ENCODE peak calls at places on chromosomes 11 and 22, in six cellular contexts. W is mesendoderm, F is H1, J is IMR-90, X is H9, V is mesenchymal stem cell. T is an unnamed sample.

GRCh38 chr11:96748639-96749370 is 359.0 kb downstream of the JRKL start:
- DNase-seq in W (no peak), X (no peak), F (no peak), J (peak), V (peak), T (no peak)

GRCh38 chr11:69931994-69932910 is 113.0 kb upstream of the FGF3 start:
- DNase-seq in V (no peak), F (no peak), W (no peak), X (no peak), J (no peak), T (no peak)

GRCh38 chr22:27307545-27308279 is 493.8 kb downstream of the MN1 start:
- DNase-seq in V (no peak), F (no peak), X (no peak), J (no peak), W (no peak), T (no peak)

GRCh38 chr11:15526032-15526431 is 411.3 kb downstream of the INSC start:
- DNase-seq in X (no peak), V (no peak), W (no peak), J (no peak), F (no peak), T (no peak)

GRCh38 chr11:83025267-83025704 is 46.4 kb downstream of the RAB30 start:
- DNase-seq in V (peak), J (no peak), F (no peak), X (no peak), W (no peak), T (no peak)

GRCh38 chr11:58900479-58901420 is 38.5 kb upstream of the GLYATL1 start:
- DNase-seq in J (peak), F (peak), W (peak), V (peak), X (peak), T (peak)

GRCh38 chr11:110295487-110296225 is 758 bp downstream of the RDX start:
- DNase-seq in X (peak), J (peak), F (no peak), W (peak), V (peak), T (peak)

GRCh38 chr11:24589064-24589463 is 92.2 kb downstream of the LUZP2 start:
- DNase-seq in V (no peak), F (no peak), X (no peak), J (no peak), W (no peak), T (no peak)

GRCh38 chr11:57463596-57464342 is 3.4 kb downstream of the RTN4RL2 start:
- DNase-seq in F (no peak), V (no peak), W (peak), X (no peak), J (no peak), T (no peak)

GRCh38 chr11:116835042-116835772 is 2.2 kb downstream of the APOA1 start:
- DNase-seq in J (no peak), X (peak), W (no peak), F (no peak), V (no peak), T (no peak)

GRCh38 chr11:74013141-74013540 is 4.3 kb upstream of the UCP3 start:
- DNase-seq in J (no peak), V (no peak), W (no peak), F (no peak), X (no peak), T (no peak)

GRCh38 chr22:24564376-24565058 is 8.7 kb downstream of the SNRPD3 start:
- DNase-seq in J (no peak), W (no peak), V (peak), X (no peak), F (no peak), T (no peak)

GRCh38 chr22:32448980-32449379 is 15.3 kb downstream of the BPIFC start:
- DNase-seq in W (no peak), J (no peak), F (no peak), V (no peak), X (no peak), T (no peak)

GRCh38 chr11:31817621-31818493 is 6.7 kb upstream of the PAX6 start:
- DNase-seq in X (peak), F (no peak), J (no peak), W (peak), V (no peak), T (peak)

GRCh38 chr22:27752141-27752540 is 49.4 kb downstream of the MN1 start:
- DNase-seq in F (no peak), V (no peak), X (no peak), W (no peak), J (no peak), T (no peak)

GRCh38 chr11:34330653-34331052 is 27.2 kb downstream of the ABTB2 start:
- DNase-seq in F (no peak), X (no peak), W (no peak), J (no peak), V (no peak), T (no peak)

GRCh38 chr11:125062931-125063428 is at the start of gene SLC37A2:
- DNase-seq in F (no peak), W (peak), J (peak), V (peak), X (peak), T (peak)

GRCh38 chr11:94793822-94794221 is 25.7 kb downstream of the AMOTL1 start:
- DNase-seq in W (no peak), X (no peak), V (peak), J (peak), F (no peak), T (no peak)

GRCh38 chr11:133382217-133382746 is 150.0 kb downstream of the OPCML start:
- DNase-seq in X (no peak), F (no peak), J (no peak), W (no peak), V (no peak), T (no peak)

GRCh38 chr11:44303401-44303938 is 6.5 kb downstream of the ALX4 start:
- DNase-seq in X (no peak), F (no peak), V (no peak), J (no peak), W (no peak), T (no peak)

GRCh38 chr11:72331761-72332160 is 87.8 kb upstream of the PHOX2A start:
- DNase-seq in J (no peak), F (no peak), V (no peak), X (no peak), W (no peak), T (no peak)

GRCh38 chr11:118623291-118623655 is 15.9 kb downstream of the PHLDB1 start:
- DNase-seq in J (peak), W (no peak), F (no peak), X (no peak), V (peak), T (no peak)

GRCh38 chr11:46075168-46075567 is 46.1 kb downstream of the PHF21A start:
- DNase-seq in F (no peak), W (peak), X (no peak), V (peak), J (peak), T (no peak)

GRCh38 chr11:1529774-1530173 is 42.3 kb downstream of the DUSP8 start:
- DNase-seq in V (no peak), X (no peak), J (no peak), F (no peak), W (no peak), T (no peak)

DNA sequence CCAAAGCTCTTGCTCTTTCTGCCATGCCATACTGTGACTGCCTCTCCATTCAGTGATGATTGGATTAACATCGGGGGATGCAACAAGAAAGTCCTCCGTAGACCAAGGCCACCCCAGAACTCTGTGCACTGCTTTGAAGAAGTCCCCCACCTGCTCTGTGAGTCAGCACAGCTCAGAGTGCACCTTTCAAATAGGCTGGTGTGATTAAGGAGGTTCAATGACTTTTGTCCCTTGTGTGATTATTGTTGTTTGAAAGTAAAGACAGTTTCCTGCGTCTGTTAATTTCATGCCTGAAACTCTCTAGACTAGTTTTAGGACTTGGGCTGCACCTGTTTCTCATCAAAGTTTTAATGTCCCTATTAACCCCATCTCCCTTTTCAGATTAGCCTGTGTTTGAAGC is 33.0 kb upstream of the DBX1 start:
- DNase-seq in V (no peak), X (no peak), W (no peak), J (no peak), F (no peak), T (no peak)
- H2BK5ac ChIP-seq in V (no peak), X (no peak), W (no peak), J (no peak), F (no peak), T (no peak)

GRCh38 chr11:105582497-105582896 is 27.4 kb upstream of the GRIA4 start:
- DNase-seq in J (no peak), V (peak), X (no peak), F (no peak), W (no peak), T (no peak)
- H2BK15ac ChIP-seq in J (no peak), V (no peak), X (no peak), F (no peak), W (no peak), T (no peak)

GRCh38 chr11:12556788-12557384 is 117.3 kb upstream of the TEAD1 start:
- DNase-seq in J (peak), W (peak), V (peak), F (peak), X (peak), T (peak)
- H4K8ac ChIP-seq in J (peak), W (no peak), V (no peak), F (no peak), X (no peak), T (no peak)

DNA sequence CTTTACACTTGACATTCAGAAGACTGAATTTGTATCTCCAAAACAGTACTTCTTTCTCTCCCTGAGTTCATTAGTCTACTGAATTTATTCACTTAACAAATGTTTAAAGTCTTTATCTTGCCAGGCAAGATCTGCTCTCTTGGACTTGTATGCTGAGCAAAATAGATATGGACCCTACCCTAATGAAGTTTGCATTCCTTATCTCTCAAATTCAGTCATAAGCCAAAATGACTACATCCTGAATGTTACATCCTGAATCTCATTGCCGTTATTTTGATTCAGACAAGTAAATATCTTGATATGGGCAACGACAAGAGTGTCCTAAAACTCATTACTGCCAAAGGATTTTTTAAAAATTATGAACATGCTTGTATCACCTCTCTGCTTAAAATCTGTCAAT is 29.7 kb downstream of the FAR1 start:
- DNase-seq in J (no peak), W (no peak), F (no peak), V (no peak), X (no peak), T (no peak)
- H2BK5ac ChIP-seq in J (no peak), W (no peak), F (no peak), V (no peak), X (no peak), T (no peak)